ENCODE peak calls at places on chromosomes 7 and 10, in nine cellular contexts. O is neural crest cell, L is cardiac muscle cell, W is activated B cell treated with CpG ODN at 0.5 μM for 24 hours, Q is MM.1S, T is IMR-90, R is natural killer cell, Z is AG09319, N is MCF 10A. D is an unnamed sample.

GRCh38 chr10:119657725-119658124 is 6.5 kb downstream of the BAG3 start:
- DNase-seq in O (no peak), L (no peak), W (no peak), Q (no peak), T (peak), R (no peak), Z (no peak), N (no peak), D (no peak)

GRCh38 chr10:129545257-129545656 is 78.2 kb downstream of the MGMT start:
- DNase-seq in O (no peak), L (no peak), W (no peak), Q (no peak), T (peak), R (no peak), Z (no peak), N (peak), D (no peak)

GRCh38 chr7:37915438-37915837 is 1.2 kb downstream of the SFRP4 start:
- DNase-seq in O (no peak), L (no peak), W (no peak), Q (no peak), T (no peak), R (no peak), Z (no peak), N (peak), D (no peak)

GRCh38 chr7:19713676-19714075 is 4.8 kb upstream of the POLR1F start:
- DNase-seq in O (peak), L (peak), W (no peak), Q (peak), T (peak), R (no peak), Z (no peak), N (peak), D (peak)

GRCh38 chr7:35878356-35878755 is 77.5 kb downstream of the SEPTIN7 start:
- DNase-seq in O (no peak), L (no peak), W (no peak), Q (no peak), T (peak), R (no peak), Z (no peak), N (no peak), D (no peak)

GRCh38 chr7:137772748-137773147 is 74.0 kb downstream of the DGKI start:
- DNase-seq in O (no peak), L (no peak), W (no peak), Q (no peak), T (peak), R (no peak), Z (no peak), N (peak), D (no peak)

GRCh38 chr7:149004405-149005370 is 23.6 kb downstream of the PDIA4 start:
- DNase-seq in O (no peak), L (no peak), W (no peak), Q (no peak), T (no peak), R (no peak), Z (no peak), N (no peak), D (no peak)

GRCh38 chr7:127943541-127944521 is 87.4 kb downstream of the LRRC4 start:
- DNase-seq in O (peak), L (peak), W (no peak), Q (no peak), T (peak), R (no peak), Z (no peak), N (no peak), D (no peak)

GRCh38 chr7:133552079-133552478 is 299.2 kb downstream of the EXOC4 start:
- DNase-seq in O (no peak), L (no peak), W (no peak), Q (no peak), T (no peak), R (no peak), Z (no peak), N (no peak), D (no peak)

GRCh38 chr7:24378871-24379608 is 95.0 kb downstream of the NPY start:
- DNase-seq in O (no peak), L (no peak), W (no peak), Q (no peak), T (peak), R (no peak), Z (no peak), N (peak), D (no peak)

GRCh38 chr7:132076301-132077049 is 499.8 kb downstream of the PLXNA4 start:
- DNase-seq in O (no peak), L (no peak), W (no peak), Q (no peak), T (no peak), R (no peak), Z (no peak), N (no peak), D (no peak)

GRCh38 chr10:81116201-81116600 is 578.5 kb downstream of the SH2D4B start:
- DNase-seq in O (no peak), L (no peak), W (no peak), Q (no peak), T (peak), R (no peak), Z (no peak), N (peak), D (no peak)

GRCh38 chr10:5574642-5575131 is 49.9 kb downstream of the CALML3 start:
- DNase-seq in O (no peak), L (no peak), W (no peak), Q (no peak), T (no peak), R (no peak), Z (no peak), N (no peak), D (no peak)

GRCh38 chr7:63112764-63113712 is 885.6 kb upstream of the ZNF722 start:
- DNase-seq in O (no peak), L (no peak), W (no peak), Q (no peak), T (no peak), R (no peak), Z (no peak), N (no peak), D (no peak)
- TF ChIP-seq CTCF in O (no peak), L (no peak), W (no peak), Q (no peak), T (no peak), R (no peak), Z (no peak), N (no peak), D (peak)

DNA sequence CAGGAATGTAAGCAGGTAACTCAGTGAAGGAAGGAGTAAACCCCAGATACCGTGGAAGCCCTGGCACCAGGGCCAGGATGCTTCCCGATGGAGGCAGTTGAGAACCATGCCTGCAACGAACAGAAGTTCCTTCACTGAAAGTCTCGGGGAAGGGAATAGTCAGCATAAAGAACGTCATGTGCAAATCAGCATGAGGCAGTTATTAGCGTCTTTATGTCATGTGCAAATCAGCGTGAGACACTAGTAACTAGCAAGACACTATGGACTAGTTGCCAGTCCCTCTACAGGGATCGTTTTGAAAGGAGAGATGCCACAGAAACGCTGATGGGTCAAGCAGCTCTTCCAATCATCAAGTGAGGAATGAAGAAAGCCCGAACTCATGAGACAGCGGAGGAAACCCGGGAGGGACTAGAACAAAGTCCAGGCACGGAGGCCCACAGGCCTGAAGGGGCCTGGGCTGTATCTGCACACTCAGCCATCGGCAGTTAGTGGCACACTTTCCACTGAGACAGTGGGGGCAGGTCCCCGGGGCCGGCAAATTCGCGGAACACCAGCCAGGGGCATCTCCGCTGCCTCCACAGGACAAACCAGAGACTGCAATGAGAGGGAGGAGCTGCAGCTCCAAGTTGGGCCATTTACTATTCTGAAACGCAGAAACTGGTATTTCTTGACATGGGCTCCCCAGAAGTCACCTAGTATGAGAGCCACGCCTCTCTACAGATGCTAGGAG is 109.6 kb downstream of the SFMBT2 start:
- DNase-seq in O (no peak), L (peak), W (no peak), Q (no peak), T (no peak), R (no peak), Z (no peak), N (no peak), D (peak)
- TF ChIP-seq CTCF in O (peak), L (peak), W (no peak), Q (no peak), T (no peak), R (no peak), Z (no peak), N (no peak), D (peak)

DNA sequence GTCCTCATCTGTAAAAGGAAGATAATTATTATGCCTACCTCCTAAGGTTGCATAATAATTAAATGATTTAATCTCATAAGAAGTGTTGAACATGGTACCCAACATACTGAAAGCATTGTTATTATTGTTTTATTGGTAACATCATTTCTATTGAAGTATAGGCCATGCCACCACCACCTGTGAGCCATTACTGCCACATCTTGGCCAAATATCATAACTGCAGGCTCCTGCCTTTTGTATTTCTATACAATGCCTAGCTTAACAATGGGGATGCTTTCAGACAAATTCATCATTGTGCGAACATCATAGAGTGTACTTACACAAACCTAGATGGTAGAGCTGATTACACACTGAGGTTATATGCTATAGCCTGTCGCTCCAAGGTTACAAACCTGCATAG is 61.1 kb upstream of the NPSR1 start:
- DNase-seq in O (no peak), L (peak), W (no peak), Q (peak), T (no peak), R (no peak), Z (no peak), N (peak), D (peak)
- TF ChIP-seq CTCF in O (peak), L (peak), W (no peak), Q (peak), T (peak), R (no peak), Z (no peak), N (peak), D (no peak)

DNA sequence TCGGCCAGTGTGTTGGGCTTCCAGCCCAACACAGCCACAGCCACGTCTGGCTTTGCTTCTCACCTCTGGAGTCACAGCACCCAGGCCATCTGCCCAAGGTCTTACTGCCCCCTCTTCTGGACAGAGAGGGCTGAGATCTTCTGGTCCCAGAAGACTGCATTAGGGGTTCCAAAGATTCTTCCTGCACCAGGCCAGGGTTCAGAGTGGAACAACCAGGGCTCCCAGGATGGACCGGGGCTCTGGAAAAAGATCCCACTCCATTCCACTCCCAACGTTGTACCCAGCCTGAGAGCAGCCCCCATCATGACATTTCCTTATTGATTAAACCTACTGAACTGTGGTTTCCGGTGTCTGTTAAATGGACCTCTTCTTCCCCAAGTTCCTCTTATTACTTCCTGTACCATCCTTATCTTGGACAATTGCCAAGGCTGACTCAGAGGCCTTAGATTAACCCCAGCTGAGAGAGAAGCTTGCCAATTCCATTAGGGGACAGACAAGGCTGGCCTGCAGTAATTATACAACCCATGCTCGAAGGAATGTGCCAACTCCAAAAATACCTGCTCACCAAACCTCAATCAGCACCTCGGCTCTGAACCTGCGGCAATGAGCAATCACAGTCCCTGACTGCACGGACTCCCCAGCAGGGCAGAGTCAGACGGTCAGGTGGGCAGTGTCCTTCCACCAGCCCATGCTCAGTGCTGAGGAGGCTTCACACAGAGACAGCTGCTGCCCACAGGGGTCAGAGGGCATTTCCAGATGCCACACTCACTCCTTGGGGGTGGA is 47.9 kb upstream of the NPFFR1 start:
- DNase-seq in O (no peak), L (peak), W (no peak), Q (peak), T (peak), R (no peak), Z (peak), N (peak), D (no peak)
- TF ChIP-seq CTCF in O (no peak), L (peak), W (no peak), Q (peak), T (peak), R (no peak), Z (peak), N (no peak), D (no peak)